ENCODE peak calls at places on chromosome 5, in seven cellular contexts. N is ELF-1, V is activated T-helper 1 cell treated with Interleukin-2 at 50 U/mL for 16 hours, O is posterior cingulate gyrus, L is right cardiac atrium, M is fibroblast of mammary gland, H is anterior cingulate cortex. D is an unnamed sample.

GRCh38 chr5:73892806-73893205 is 266.8 kb downstream of the ARHGEF28 start:
- DNase-seq in N (no peak), V (no peak), O (no peak), L (no peak), M (peak; percentile 96), H (no peak), D (no peak)

GRCh38 chr5:12780536-12780935 is 876.3 kb upstream of the CTNND2 start:
- DNase-seq in N (no peak), V (no peak), O (no peak), L (no peak), M (no peak), H (no peak), D (no peak)

GRCh38 chr5:171989276-171989675 is 17.2 kb downstream of the FBXW11 start:
- DNase-seq in N (no peak), V (no peak), O (no peak), L (no peak), M (peak; percentile 53), H (no peak), D (no peak)

GRCh38 chr5:56269216-56269927 is 36.2 kb upstream of the ANKRD55 start:
- DNase-seq in N (peak; percentile 44), V (no peak), O (no peak), L (peak; percentile 66), M (peak; percentile 74), H (no peak), D (peak; percentile 65)

GRCh38 chr5:146718628-146719027 is 159.9 kb downstream of the PPP2R2B start:
- DNase-seq in N (no peak), V (no peak), O (no peak), L (no peak), M (no peak), H (no peak), D (no peak)

GRCh38 chr5:66958984-66959641 is 237.5 kb downstream of the CD180 start:
- DNase-seq in N (peak; percentile 32), V (no peak), O (peak; percentile 88), L (peak; percentile 75), M (peak; percentile 72), H (peak; percentile 24), D (peak; percentile 46)

GRCh38 chr5:131104169-131104775 is 60.8 kb downstream of the HINT1 start:
- DNase-seq in N (no peak), V (no peak), O (no peak), L (no peak), M (peak; percentile 41), H (no peak), D (no peak)

GRCh38 chr5:155079698-155080097 is 66.1 kb downstream of the KIF4B start:
- DNase-seq in N (no peak), V (no peak), O (no peak), L (no peak), M (no peak), H (no peak), D (no peak)

GRCh38 chr5:127705120-127705892 is 2.1 kb downstream of the CCDC192 start:
- DNase-seq in N (no peak), V (no peak), O (no peak), L (no peak), M (peak; percentile 92), H (no peak), D (peak; percentile 45)

GRCh38 chr5:9343146-9343850 is 202.6 kb downstream of the SEMA5A start:
- DNase-seq in N (no peak), V (no peak), O (no peak), L (no peak), M (no peak), H (no peak), D (no peak)

GRCh38 chr5:78056901-78057514 is 237.5 kb downstream of the AP3B1 start:
- DNase-seq in N (no peak), V (no peak), O (no peak), L (no peak), M (no peak), H (no peak), D (no peak)

GRCh38 chr5:35194636-35195471 is 35.4 kb downstream of the PRLR start:
- DNase-seq in N (no peak), V (no peak), O (no peak), L (no peak), M (no peak), H (no peak), D (no peak)

GRCh38 chr5:177271113-177271512 is 32.4 kb downstream of the RAB24 start:
- DNase-seq in N (no peak), V (no peak), O (no peak), L (no peak), M (no peak), H (no peak), D (no peak)

GRCh38 chr5:96765043-96765442 is 42.7 kb downstream of the ERAP1 start:
- DNase-seq in N (no peak), V (no peak), O (no peak), L (no peak), M (no peak), H (no peak), D (no peak)

GRCh38 chr5:178319541-178320041 is 87.0 kb upstream of the PHYKPL start:
- DNase-seq in N (no peak), V (no peak), O (peak; percentile 62), L (no peak), M (no peak), H (no peak), D (peak; percentile 48)

GRCh38 chr5:168342151-168342825 is 50.8 kb downstream of the WWC1 start:
- DNase-seq in N (no peak), V (no peak), O (no peak), L (no peak), M (peak; percentile 37), H (no peak), D (no peak)

GRCh38 chr5:13956441-13956840 is 12.0 kb upstream of the DNAH5 start:
- DNase-seq in N (no peak), V (no peak), O (no peak), L (no peak), M (no peak), H (no peak), D (no peak)

GRCh38 chr5:159536166-159536565 is 205.9 kb upstream of the IL12B start:
- DNase-seq in N (no peak), V (no peak), O (no peak), L (no peak), M (no peak), H (no peak), D (no peak)

GRCh38 chr5:52173133-52173532 is 614.6 kb upstream of the ITGA1 start:
- DNase-seq in N (no peak), V (no peak), O (no peak), L (no peak), M (no peak), H (no peak), D (no peak)

GRCh38 chr5:93510626-93511420 is 70.2 kb downstream of the NR2F1-AS1 start:
- DNase-seq in N (no peak), V (no peak), O (no peak), L (no peak), M (no peak), H (no peak), D (no peak)

GRCh38 chr5:68554566-68555279 is 339.2 kb downstream of the PIK3R1 start:
- DNase-seq in N (peak; percentile 71), V (no peak), O (no peak), L (peak; percentile 68), M (peak; percentile 90), H (no peak), D (no peak)

GRCh38 chr5:151549713-151550112 is 41.4 kb downstream of the FAT2 start:
- DNase-seq in N (no peak), V (no peak), O (no peak), L (no peak), M (no peak), H (no peak), D (no peak)

GRCh38 chr5:96788112-96788749 is 19.5 kb downstream of the ERAP1 start:
- DNase-seq in N (no peak), V (no peak), O (no peak), L (no peak), M (peak; percentile 38), H (no peak), D (no peak)

GRCh38 chr5:108672639-108673038 is 75.1 kb upstream of the FER start:
- DNase-seq in N (no peak), V (no peak), O (no peak), L (no peak), M (no peak), H (no peak), D (no peak)

GRCh38 chr5:130222638-130223037 is 318.4 kb downstream of the CHSY3 start:
- DNase-seq in N (no peak), V (no peak), O (no peak), L (no peak), M (peak; percentile 61), H (no peak), D (no peak)

GRCh38 chr5:147968855-147969254 is 62.5 kb upstream of the C5orf46 start:
- DNase-seq in N (no peak), V (no peak), O (no peak), L (no peak), M (peak; percentile 15), H (no peak), D (no peak)

GRCh38 chr5:112800901-112801300 is 60.2 kb upstream of the SRP19 start:
- DNase-seq in N (no peak), V (no peak), O (no peak), L (no peak), M (no peak), H (no peak), D (no peak)

GRCh38 chr5:133942589-133943474 is 25.6 kb downstream of the C5orf15 start:
- DNase-seq in N (no peak), V (no peak), O (no peak), L (no peak), M (no peak), H (no peak), D (no peak)